ENCODE peak calls at places on chromosomes 7 and 10, in nine cellular contexts. C is adrenal gland; Y is C1 segment of cervical spinal cord; W is stimulated activated CD8-positive, alpha-beta memory T cell treated with anti-CD3 and anti-CD28 coated beads, Interleukin-15, amount 100 ng/mL, for 24 hours; E is AG04450; P is GDM1; H is effector CD4-positive, alpha-beta T cell; Z is T-helper 2 cell; T is T-helper 1 cell. R is an unnamed sample.

GRCh38 chr7:44439933-44440332 is 50.5 kb downstream of the NUDCD3 start:
- DNase-seq in C (no peak), Y (no peak), W (no peak), E (no peak), P (no peak), H (no peak), Z (no peak), T (no peak), R (no peak)

GRCh38 chr7:41786324-41786723 is 83.4 kb upstream of the INHBA start:
- DNase-seq in C (no peak), Y (no peak), W (no peak), E (no peak), P (no peak), H (no peak), Z (no peak), T (no peak), R (no peak)

GRCh38 chr7:84302949-84303348 is 108.4 kb upstream of the SEMA3A start:
- DNase-seq in C (no peak), Y (no peak), W (no peak), E (no peak), P (no peak), H (no peak), Z (no peak), T (no peak), R (no peak)

GRCh38 chr10:58577394-58577793 is 64.7 kb downstream of the BICC1 start:
- DNase-seq in C (no peak), Y (no peak), W (no peak), E (peak), P (peak), H (no peak), Z (no peak), T (no peak), R (no peak)

GRCh38 chr10:131921191-131921590 is 20.4 kb downstream of the PPP2R2D start:
- DNase-seq in C (no peak), Y (no peak), W (no peak), E (no peak), P (no peak), H (no peak), Z (no peak), T (no peak), R (no peak)

GRCh38 chr10:110522365-110522988 is 24.8 kb downstream of the DUSP5 start:
- DNase-seq in C (no peak), Y (no peak), W (no peak), E (no peak), P (no peak), H (no peak), Z (no peak), T (peak), R (no peak)

GRCh38 chr7:131027287-131027773 is 293.3 kb upstream of the KLF14 start:
- DNase-seq in C (peak), Y (no peak), W (no peak), E (no peak), P (no peak), H (no peak), Z (no peak), T (peak), R (peak)

GRCh38 chr7:141563956-141564623 is 12.9 kb downstream of the AGK start:
- DNase-seq in C (no peak), Y (no peak), W (no peak), E (no peak), P (no peak), H (no peak), Z (peak), T (peak), R (no peak)

GRCh38 chr7:80060218-80060806 is 74.3 kb upstream of the GNAI1 start:
- DNase-seq in C (no peak), Y (no peak), W (no peak), E (peak), P (peak), H (no peak), Z (no peak), T (peak), R (no peak)

GRCh38 chr7:149620961-149621360 is 123.4 kb upstream of the ZNF746 start:
- DNase-seq in C (no peak), Y (no peak), W (peak), E (no peak), P (no peak), H (no peak), Z (peak), T (peak), R (no peak)

GRCh38 chr10:113056468-113057021 is 106.5 kb downstream of the TCF7L2 start:
- DNase-seq in C (no peak), Y (no peak), W (no peak), E (no peak), P (no peak), H (no peak), Z (no peak), T (no peak), R (no peak)

GRCh38 chr7:1590476-1590875 is 20.6 kb upstream of the PSMG3 start:
- DNase-seq in C (no peak), Y (no peak), W (no peak), E (no peak), P (no peak), H (no peak), Z (no peak), T (no peak), R (no peak)

GRCh38 chr10:75449320-75450061 is 18.1 kb downstream of the LRMDA start:
- DNase-seq in C (peak), Y (no peak), W (no peak), E (no peak), P (no peak), H (no peak), Z (no peak), T (no peak), R (no peak)

GRCh38 chr7:123215350-123215749 is 15.6 kb upstream of the SLC13A1 start:
- DNase-seq in C (no peak), Y (no peak), W (no peak), E (no peak), P (no peak), H (no peak), Z (no peak), T (no peak), R (no peak)

R was measured in effector CD8-positive, alpha-beta T cell.